ENCODE peak calls at places on chromosomes 12 and 14, in six cellular contexts. L is RWPE1, K is cardiac fibroblast, T is heart left ventricle, W is bronchial epithelial cell, M is A549. Q is an unnamed sample.

GRCh38 chr12:131105351-131105735 is 151.6 kb downstream of the ADGRD1 start:
- DNase-seq in T (no peak), M (no peak), K (no peak), W (no peak), L (no peak), Q (no peak)

GRCh38 chr12:93127582-93128331 is 198.7 kb upstream of the EEA1 start:
- DNase-seq in L (peak), K (peak), W (peak), T (peak), M (peak), Q (peak)

GRCh38 chr12:129819391-129819790 is 84.4 kb downstream of the TMEM132D start:
- DNase-seq in M (no peak), K (no peak), T (no peak), L (no peak), W (no peak), Q (no peak)

GRCh38 chr12:15088115-15088514 is 115.3 kb downstream of the PDE6H start:
- DNase-seq in T (no peak), L (no peak), K (no peak), M (no peak), W (no peak), Q (no peak)

GRCh38 chr12:92561543-92561899 is 141.3 kb upstream of the PLEKHG7 start:
- DNase-seq in M (no peak), L (no peak), T (peak), W (peak), K (peak), Q (peak)

GRCh38 chr14:52879958-52880357 is 70.9 kb downstream of the FERMT2 start:
- DNase-seq in L (no peak), T (no peak), W (no peak), M (no peak), K (peak), Q (no peak)

GRCh38 chr12:52121848-52122838 is 42.6 kb downstream of the SMIM41 start:
- DNase-seq in M (peak), K (peak), L (peak), W (no peak), T (peak), Q (peak)

GRCh38 chr14:94009767-94010166 is 12.7 kb downstream of the CCDC197 start:
- DNase-seq in T (no peak), W (peak), M (no peak), L (peak), K (peak), Q (no peak)

GRCh38 chr12:119592232-119592631 is 1.3 kb upstream of the TMEM233 start:
- DNase-seq in T (no peak), W (peak), L (no peak), K (peak), M (no peak), Q (no peak)

GRCh38 chr12:93733358-93733757 is 56.2 kb downstream of the CRADD start:
- DNase-seq in W (peak), L (no peak), T (peak), M (peak), K (peak), Q (peak)

GRCh38 chr12:34600592-34601462 is 578.5 kb downstream of the ALG10 start:
- DNase-seq in L (no peak), M (no peak), W (no peak), T (no peak), K (no peak), Q (no peak)

GRCh38 chr12:65603428-65604351 is 220.6 kb upstream of the HMGA2 start:
- DNase-seq in T (peak), K (peak), M (peak), L (peak), W (peak), Q (peak)

GRCh38 chr14:100688051-100688450 is 38.6 kb upstream of the DLK1 start:
- DNase-seq in L (no peak), K (no peak), W (no peak), T (no peak), M (no peak), Q (no peak)

GRCh38 chr12:29164477-29165163 is 15.5 kb downstream of the FAR2 start:
- DNase-seq in W (peak), M (no peak), T (no peak), K (peak), L (peak), Q (no peak)

GRCh38 chr12:25187781-25188180 is 7.2 kb downstream of the DNAI7 start:
- DNase-seq in T (no peak), L (no peak), W (peak), K (peak), M (no peak), Q (no peak)

GRCh38 chr14:29529418-29529817 is 398.2 kb downstream of the PRKD1 start:
- DNase-seq in T (no peak), K (peak), L (no peak), W (no peak), M (no peak), Q (no peak)

GRCh38 chr12:32896438-32897275 is at the start of gene PKP2:
- DNase-seq in T (peak), K (no peak), M (peak), W (peak), L (peak), Q (peak)

GRCh38 chr12:25533150-25533549 is 19.9 kb downstream of the LMNTD1 start:
- DNase-seq in L (no peak), T (no peak), M (no peak), W (no peak), K (no peak), Q (no peak)

GRCh38 chr12:121182222-121182896 is 27.6 kb upstream of the P2RX4 start:
- DNase-seq in W (no peak), M (no peak), L (no peak), T (no peak), K (no peak), Q (no peak)

GRCh38 chr12:65313704-65314317 is 35.3 kb downstream of the MSRB3 start:
- DNase-seq in L (peak), T (no peak), K (peak), W (peak), M (peak), Q (no peak)

GRCh38 chr14:32217301-32217700 is 14.2 kb upstream of the RNU6-8 start:
- DNase-seq in M (no peak), T (no peak), K (no peak), W (no peak), L (no peak), Q (no peak)

GRCh38 chr12:127230843-127231260 is 1036.1 kb upstream of the TMEM132C start:
- DNase-seq in K (peak), M (peak), W (peak), L (peak), T (no peak), Q (no peak)

GRCh38 chr14:64610049-64610746 is 60.4 kb downstream of the PPP1R36 start:
- DNase-seq in W (no peak), K (no peak), L (no peak), M (no peak), T (no peak), Q (no peak)

GRCh38 chr12:110763578-110763977 is 20.9 kb upstream of the PPP1CC start:
- DNase-seq in L (no peak), K (no peak), T (no peak), W (no peak), M (no peak), Q (no peak)

GRCh38 chr14:104868811-104869572 is 3.9 kb downstream of the CEP170B start:
- DNase-seq in W (no peak), M (no peak), K (no peak), L (no peak), T (no peak), Q (no peak)

GRCh38 chr12:7019043-7019569 is 830 bp upstream of the LPCAT3 start:
- DNase-seq in M (no peak), T (no peak), W (no peak), L (no peak), K (no peak), Q (peak)

GRCh38 chr14:24298892-24299254 is 707 bp downstream of the DHRS1 start:
- DNase-seq in L (peak), K (peak), M (peak), W (peak), T (peak), Q (no peak)

GRCh38 chr14:24297190-24297964 is 2.2 kb downstream of the DHRS1 start:
- DNase-seq in K (peak), T (no peak), M (peak), L (peak), W (peak), Q (no peak)

GRCh38 chr14:24300326-24300980 is 803 bp downstream of the NOP9 start:
- DNase-seq in M (no peak), L (no peak), W (no peak), K (no peak), T (no peak), Q (no peak)

GRCh38 chr14:24296341-24297157 is 3.0 kb downstream of the DHRS1 start:
- DNase-seq in W (peak), M (peak), K (peak), T (peak), L (peak), Q (peak)

DNA sequence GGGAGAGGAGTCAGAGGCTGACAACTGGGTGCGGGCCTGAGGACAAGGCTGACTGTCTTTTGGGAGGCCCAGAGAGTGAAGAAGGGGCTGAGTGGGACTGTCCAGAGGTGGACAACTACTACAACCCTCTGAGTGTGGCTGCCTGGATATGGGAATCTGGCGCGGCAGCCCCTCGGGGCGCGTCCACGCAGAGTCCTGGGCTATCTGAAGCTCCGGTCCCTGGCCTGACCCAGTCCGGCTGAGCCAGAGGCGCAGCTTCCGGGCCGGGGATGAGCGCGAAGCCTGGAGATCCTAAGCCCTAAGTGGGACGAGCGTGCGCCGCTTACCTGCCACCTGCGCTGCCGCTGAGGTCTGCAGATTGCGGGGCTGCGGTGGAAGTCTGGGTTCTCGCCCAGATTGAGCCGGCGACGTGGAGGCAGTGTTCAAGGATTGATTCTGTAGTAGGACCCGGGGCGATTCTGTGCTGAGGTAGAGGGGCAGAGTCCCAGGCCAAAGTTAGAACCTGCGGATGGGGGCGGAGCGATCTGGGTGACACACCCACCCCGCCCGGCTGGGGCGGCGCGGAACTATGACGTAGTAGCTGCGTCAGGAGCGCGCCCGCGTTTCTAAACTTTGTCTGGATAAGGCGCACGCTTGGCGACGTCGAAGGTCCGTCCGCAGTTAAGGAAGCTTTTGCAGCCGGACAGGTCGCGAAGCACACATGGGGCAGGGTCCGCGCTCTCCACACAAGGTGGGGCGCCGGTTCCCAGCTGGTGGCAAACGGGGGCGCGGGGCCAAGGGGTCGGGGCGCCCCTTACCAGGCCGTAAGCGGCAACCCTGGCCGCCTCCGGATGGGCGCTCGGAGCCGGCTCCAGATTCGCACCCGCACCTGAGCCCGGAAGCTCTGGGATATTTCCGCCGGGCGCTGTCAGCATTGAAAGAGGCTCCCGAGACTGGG is at the start of the genes DHRS1 and NOP9:
- DNase-seq in M (peak), W (peak), T (peak), L (peak), K (peak), Q (peak)
- TF ChIP-seq CTCF in M (no peak), W (no peak), T (no peak), L (no peak), K (no peak), Q (no peak)

DNA sequence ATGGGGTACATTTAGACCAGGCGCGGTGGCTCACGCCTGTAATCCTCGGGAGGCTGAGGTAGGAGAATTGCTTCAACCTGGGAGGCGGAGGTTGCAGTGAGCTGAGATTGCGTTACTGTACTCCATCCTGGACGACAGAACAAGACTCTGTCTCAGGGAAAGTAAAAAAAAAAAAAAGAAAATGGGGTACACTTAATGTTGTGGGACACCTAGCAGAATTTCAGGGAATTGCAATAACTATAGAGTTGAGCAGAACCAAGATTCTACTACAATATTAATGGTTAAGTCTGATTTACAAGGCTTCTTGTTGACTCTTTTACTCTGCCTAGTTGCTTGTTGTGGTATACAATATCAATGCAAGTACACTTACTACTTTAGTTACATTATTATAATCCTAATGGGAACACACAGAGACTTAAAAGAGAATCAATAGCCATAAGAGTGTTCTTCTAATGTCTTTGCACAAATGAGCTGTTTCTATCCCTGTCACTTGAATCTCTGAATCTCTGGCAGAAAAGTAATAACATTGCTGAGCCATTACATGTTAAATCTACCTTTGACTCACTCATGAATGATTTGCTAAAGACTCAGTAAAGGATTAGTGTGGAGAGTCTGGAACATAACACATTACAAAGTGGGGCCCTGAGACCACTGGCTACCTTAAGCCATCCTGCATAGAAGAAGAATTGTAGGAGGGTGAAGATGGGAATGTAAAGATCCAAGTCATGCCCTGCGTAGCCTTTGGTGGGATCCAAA is 22.7 kb downstream of the BEST3 start:
- DNase-seq in T (no peak), L (no peak), K (no peak), M (no peak), W (peak), Q (no peak)
- TF ChIP-seq CTCF in T (no peak), L (no peak), K (no peak), M (no peak), W (peak), Q (no peak)

DNA sequence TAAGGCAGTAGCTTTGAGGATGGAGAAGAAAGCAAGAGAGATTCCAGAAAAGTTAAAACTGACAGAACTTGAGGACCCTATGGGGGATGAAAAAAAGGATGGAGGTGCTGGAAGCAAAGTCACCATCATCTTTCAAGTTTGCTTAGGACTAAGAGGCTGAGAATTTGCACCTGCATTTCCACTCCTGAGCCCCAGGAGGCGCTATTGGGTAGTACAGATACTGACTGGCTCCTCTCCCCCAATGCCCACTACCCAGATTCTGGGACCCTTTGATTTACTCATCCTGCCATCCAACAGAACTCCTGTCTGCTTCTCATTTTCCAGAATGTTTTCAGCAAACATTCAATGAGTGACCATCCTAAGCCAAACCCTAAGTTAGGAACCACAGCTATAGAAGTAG is 34.0 kb upstream of the CMKLR1 start:
- DNase-seq in L (no peak), K (no peak), T (no peak), W (no peak), M (no peak), Q (no peak)
- TF ChIP-seq CTCF in L (no peak), K (no peak), T (no peak), W (peak), M (no peak), Q (no peak)

DNA sequence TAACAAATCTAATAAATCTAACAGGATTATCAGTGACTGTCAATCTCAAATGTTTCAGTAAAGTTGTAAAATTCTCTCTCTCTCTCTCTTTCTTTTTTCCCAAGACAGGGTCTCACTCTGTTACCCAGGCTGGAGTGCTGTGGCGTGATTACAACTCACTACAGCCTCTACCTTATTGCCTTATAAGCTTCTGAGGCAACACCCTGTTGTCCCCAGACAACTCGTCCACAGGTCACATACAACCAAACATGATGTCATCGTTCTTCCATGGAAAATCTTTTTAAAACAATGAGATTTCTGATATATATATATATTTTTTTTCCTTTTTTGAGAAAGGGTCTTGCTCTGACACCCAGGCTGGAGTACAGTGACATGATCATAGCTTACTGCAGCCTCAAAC is 151.4 kb upstream of the RGS6 start:
- DNase-seq in M (no peak), W (no peak), L (no peak), T (no peak), K (no peak), Q (no peak)
- TF ChIP-seq CTCF in M (no peak), W (no peak), L (no peak), T (no peak), K (no peak), Q (no peak)

GRCh38 chr12:90163975-90164374 is 455.3 kb upstream of the ATP2B1 start:
- DNase-seq in K (peak), L (no peak), W (no peak), M (peak), T (no peak), Q (no peak)
- TF ChIP-seq CTCF in K (no peak), L (no peak), W (no peak), M (no peak), T (no peak), Q (no peak)

GRCh38 chr12:66692986-66693385 is 14.1 kb upstream of the GRIP1 start:
- DNase-seq in T (no peak), M (no peak), W (no peak), L (no peak), K (no peak), Q (no peak)

GRCh38 chr12:66693901-66694513 is 15.1 kb upstream of the GRIP1 start:
- DNase-seq in K (peak), L (peak), M (peak), W (peak), T (no peak), Q (peak)

GRCh38 chr12:66684222-66684621 is 5.3 kb upstream of the GRIP1 start:
- DNase-seq in W (no peak), L (no peak), T (no peak), M (no peak), K (no peak), Q (no peak)

GRCh38 chr12:66692170-66692569 is 13.3 kb upstream of the GRIP1 start:
- DNase-seq in L (no peak), W (no peak), T (no peak), M (no peak), K (no peak), Q (no peak)

DNA sequence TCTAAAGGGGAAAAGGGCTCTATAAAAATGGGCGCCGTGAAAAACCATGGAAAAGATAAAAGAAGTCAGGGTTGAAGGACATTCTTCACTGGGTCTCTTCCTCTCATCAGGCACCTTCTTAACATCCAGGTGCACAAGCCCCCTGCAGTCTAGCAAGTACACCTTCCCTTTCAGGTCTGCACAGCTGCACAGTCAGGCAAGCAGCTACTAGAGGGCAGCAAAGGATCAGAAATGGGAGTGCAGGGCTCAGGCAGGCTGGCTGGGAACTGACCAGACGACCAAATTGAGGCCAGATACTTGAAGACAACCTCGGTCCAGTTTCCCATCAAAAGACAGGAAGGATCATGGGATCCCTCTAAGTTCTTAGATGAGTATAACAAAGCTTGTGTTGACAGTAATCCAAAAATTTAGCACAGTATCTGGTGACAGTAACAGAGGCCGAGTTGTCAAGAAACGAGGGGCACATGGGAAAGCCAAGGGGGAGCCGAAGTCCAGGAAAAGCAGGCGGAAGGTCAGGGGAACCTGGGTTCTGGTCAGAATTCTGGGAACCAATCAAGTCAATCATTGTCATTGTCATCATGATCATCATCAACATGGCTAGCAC is 10.1 kb upstream of the GRIP1 start:
- DNase-seq in T (peak), L (peak), M (peak), K (peak), W (peak), Q (peak)
- TF ChIP-seq CTCF in T (peak), L (peak), M (peak), K (peak), W (peak), Q (peak)

GRCh38 chr12:76690916-76691700 is 72.8 kb upstream of the ZDHHC17 start:
- DNase-seq in M (no peak), W (no peak), T (no peak), L (no peak), K (peak), Q (no peak)

GRCh38 chr12:76685246-76685678 is 78.7 kb upstream of the ZDHHC17 start:
- DNase-seq in L (no peak), T (peak), W (no peak), K (no peak), M (peak), Q (no peak)

GRCh38 chr12:76688001-76688400 is 75.9 kb upstream of the ZDHHC17 start:
- DNase-seq in L (no peak), M (no peak), T (no peak), W (no peak), K (peak), Q (no peak)

GRCh38 chr12:76694369-76694768 is 69.5 kb upstream of the ZDHHC17 start:
- DNase-seq in T (no peak), W (no peak), L (no peak), M (no peak), K (no peak), Q (peak)

DNA sequence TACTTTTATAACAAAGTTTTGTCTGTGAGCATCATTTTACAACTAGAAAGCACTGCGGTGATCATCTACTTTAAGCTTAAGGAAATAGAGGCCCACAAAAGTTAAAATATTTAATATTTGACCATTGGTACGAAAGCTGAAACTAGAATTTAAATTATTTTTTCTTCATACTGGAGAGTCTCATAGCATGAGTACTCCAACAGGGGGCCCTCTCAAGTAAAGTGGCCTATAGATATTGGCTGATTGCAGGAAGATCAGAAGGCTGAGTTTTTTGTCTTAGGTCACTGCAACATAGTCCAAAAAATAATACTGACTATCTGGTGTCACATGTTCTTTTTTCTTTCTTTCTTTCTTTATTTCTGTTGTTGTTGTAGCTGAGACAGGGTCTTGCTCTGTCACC is 75.3 kb upstream of the ZDHHC17 start:
- DNase-seq in K (no peak), M (peak), T (no peak), W (no peak), L (no peak), Q (no peak)
- TF ChIP-seq CTCF in K (no peak), M (no peak), T (no peak), W (no peak), L (no peak), Q (no peak)

Q was measured in body of pancreas.